ENCODE peak calls at places on chromosomes 4 and X, in eight cellular contexts. P, K, Y, O, W, D, A and C are unnamed samples.

GRCh38 chr4:536351-536972 is 37.5 kb downstream of the PIGG start:
- DNase-seq in Y (no peak), P (no peak), W (no peak), D (no peak), A (no peak), K (no peak), O (no peak), C (no peak)

GRCh38 chr4:153511104-153511503 is 44.9 kb downstream of the TMEM131L start:
- DNase-seq in A (no peak), W (no peak), O (no peak), Y (no peak), K (no peak), D (no peak), P (no peak), C (no peak)

GRCh38 chr4:133178960-133179359 is 29.9 kb downstream of the PCDH10 start:
- DNase-seq in D (no peak), P (no peak), Y (no peak), O (no peak), K (no peak), A (no peak), W (no peak), C (no peak)

GRCh38 chr4:184812651-184813181 is 13.1 kb downstream of the ACSL1 start:
- DNase-seq in W (no peak), A (no peak), Y (no peak), P (no peak), D (no peak), K (no peak), O (no peak), C (peak)

GRCh38 chr4:1856920-1857699 is 1.2 kb upstream of the LETM1 start:
- DNase-seq in W (no peak), K (peak), D (no peak), A (no peak), Y (no peak), O (peak), P (peak), C (no peak)

GRCh38 chr4:188976644-188977115 is 837.4 kb downstream of the TRIML1 start:
- DNase-seq in W (no peak), K (no peak), P (peak), Y (no peak), D (no peak), O (peak), A (no peak), C (peak)

GRCh38 chr4:185566972-185567749 is 31.9 kb upstream of the PDLIM3 start:
- DNase-seq in Y (no peak), W (no peak), A (peak), O (peak), D (peak), P (no peak), K (peak), C (peak)

GRCh38 chrX:53882331-53882730 is 161.9 kb downstream of the PHF8 start:
- DNase-seq in O (peak), A (no peak), D (no peak), P (no peak), K (peak), W (no peak), Y (no peak), C (peak)

GRCh38 chr4:13329963-13330362 is 154.2 kb downstream of the RAB28 start:
- DNase-seq in O (no peak), D (no peak), Y (no peak), P (no peak), A (peak), K (no peak), W (no peak), C (peak)

GRCh38 chrX:18146954-18147353 is 73.7 kb downstream of the BEND2 start:
- DNase-seq in Y (peak), K (no peak), A (no peak), O (peak), W (no peak), P (peak), D (no peak), C (peak)

GRCh38 chrX:112819013-112819635 is 21.5 kb downstream of the AMOT start:
- DNase-seq in A (no peak), O (no peak), D (no peak), W (no peak), K (peak), Y (no peak), P (no peak), C (peak)

GRCh38 chrX:100648601-100649417 is 4.8 kb downstream of the SRPX2 start:
- DNase-seq in A (peak), Y (no peak), K (peak), D (no peak), O (peak), P (peak), W (no peak), C (peak)

GRCh38 chr4:145618210-145618911 is 824 bp upstream of the MMAA start:
- DNase-seq in W (no peak), O (no peak), P (peak), Y (no peak), K (no peak), A (no peak), D (no peak), C (peak)

GRCh38 chr4:76895619-76896018 is 2.3 kb downstream of the SOWAHB start:
- DNase-seq in K (no peak), W (no peak), A (no peak), D (no peak), O (no peak), Y (no peak), P (no peak), C (no peak)